ENCODE peak calls at places on chromosomes 13 and 19, in six cellular contexts. M is bronchial epithelial cell, F is lung, Q is foreskin fibroblast, S is tibial artery, C is cardiac fibroblast. G is an unnamed sample.

GRCh38 chr19:6464070-6464873 is at the start of gene CRB3:
- DNase-seq in M (peak; percentile 64), F (peak; percentile 93), Q (no peak), S (no peak), C (no peak), G (peak; percentile 86)

GRCh38 chr13:31864307-31864706 is 125.0 kb downstream of the RXFP2 start:
- DNase-seq in M (no peak), F (no peak), Q (no peak), S (no peak), C (no peak), G (no peak)

GRCh38 chr13:109275848-109276247 is 510.5 kb downstream of the IRS2 start:
- DNase-seq in M (no peak), F (no peak), Q (no peak), S (no peak), C (no peak), G (peak; percentile 73)

GRCh38 chr19:19051478-19052213 is 12.1 kb upstream of the SLC25A42 start:
- DNase-seq in M (no peak), F (no peak), Q (no peak), S (no peak), C (no peak), G (no peak)

GRCh38 chr13:33251131-33251629 is 34.4 kb downstream of the STARD13 start:
- DNase-seq in M (peak; percentile 90), F (no peak), Q (peak; percentile 96), S (no peak), C (peak; percentile 85), G (peak; percentile 89)

GRCh38 chr13:82747331-82747730 is 1134.9 kb downstream of the SLITRK1 start:
- DNase-seq in M (no peak), F (no peak), Q (no peak), S (no peak), C (no peak), G (no peak)

GRCh38 chr13:41595298-41595697 is 137.9 kb downstream of the RGCC start:
- DNase-seq in M (no peak), F (no peak), Q (no peak), S (no peak), C (no peak), G (no peak)

GRCh38 chr13:40148742-40149141 is 493.3 kb downstream of the COG6 start:
- DNase-seq in M (no peak), F (no peak), Q (no peak), S (no peak), C (no peak), G (no peak)

GRCh38 chr13:97858161-97858560 is 95.3 kb upstream of the IPO5 start:
- DNase-seq in M (no peak), F (no peak), Q (no peak), S (no peak), C (no peak), G (no peak)

GRCh38 chr13:44380404-44381165 is 7.0 kb downstream of the SERP2 start:
- DNase-seq in M (no peak), F (no peak), Q (peak; percentile 53), S (no peak), C (no peak), G (no peak)

GRCh38 chr19:17320435-17320834 is 11.1 kb downstream of the DDA1 start:
- DNase-seq in M (no peak), F (no peak), Q (no peak), S (no peak), C (no peak), G (no peak)

GRCh38 chr19:8004723-8005513 is 523 bp downstream of the ELAVL1 start:
- DNase-seq in M (no peak), F (no peak), Q (peak; percentile 57), S (no peak), C (peak; percentile 33), G (peak; percentile 21)

GRCh38 chr19:50181121-50181520 is 18.0 kb upstream of the IZUMO2 start:
- DNase-seq in M (no peak), F (no peak), Q (no peak), S (no peak), C (no peak), G (no peak)

GRCh38 chr19:39211731-39212376 is 7.8 kb upstream of the SYCN start:
- DNase-seq in M (no peak), F (no peak), Q (no peak), S (no peak), C (no peak), G (no peak)

GRCh38 chr19:37855098-37855497 is 51.3 kb downstream of the WDR87 start:
- DNase-seq in M (peak; percentile 12), F (no peak), Q (peak; percentile 68), S (no peak), C (peak; percentile 11), G (peak; percentile 57)

GRCh38 chr19:540867-541637 is 2.8 kb upstream of the GZMM start:
- DNase-seq in M (no peak), F (no peak), Q (no peak), S (no peak), C (no peak), G (no peak)

GRCh38 chr13:37313383-37313782 is 207.9 kb upstream of the CSNK1A1L start:
- DNase-seq in M (peak; percentile 98), F (no peak), Q (peak; percentile 93), S (no peak), C (peak; percentile 66), G (peak; percentile 95)

GRCh38 chr19:56813531-56813930 is 27.0 kb downstream of the PEG3 start:
- DNase-seq in M (no peak), F (no peak), Q (no peak), S (no peak), C (no peak), G (no peak)

GRCh38 chr13:25574437-25575426 is 203.0 kb downstream of the ATP8A2 start:
- DNase-seq in M (peak; percentile 72), F (peak; percentile 79), Q (peak; percentile 88), S (peak; percentile 73), C (peak; percentile 89), G (peak; percentile 87)

GRCh38 chr19:33231511-33231910 is 5.9 kb upstream of the SLC7A10 start:
- DNase-seq in M (no peak), F (no peak), Q (peak; percentile 64), S (no peak), C (peak; percentile 64), G (peak; percentile 12)

GRCh38 chr19:27654266-27654990 is 1558.5 kb downstream of the UQCRFS1 start:
- DNase-seq in M (no peak), F (no peak), Q (no peak), S (no peak), C (no peak), G (no peak)

GRCh38 chr13:42656136-42656535 is 82.2 kb downstream of the TNFSF11 start:
- DNase-seq in M (no peak), F (no peak), Q (peak; percentile 28), S (no peak), C (peak; percentile 29), G (no peak)

DNA sequence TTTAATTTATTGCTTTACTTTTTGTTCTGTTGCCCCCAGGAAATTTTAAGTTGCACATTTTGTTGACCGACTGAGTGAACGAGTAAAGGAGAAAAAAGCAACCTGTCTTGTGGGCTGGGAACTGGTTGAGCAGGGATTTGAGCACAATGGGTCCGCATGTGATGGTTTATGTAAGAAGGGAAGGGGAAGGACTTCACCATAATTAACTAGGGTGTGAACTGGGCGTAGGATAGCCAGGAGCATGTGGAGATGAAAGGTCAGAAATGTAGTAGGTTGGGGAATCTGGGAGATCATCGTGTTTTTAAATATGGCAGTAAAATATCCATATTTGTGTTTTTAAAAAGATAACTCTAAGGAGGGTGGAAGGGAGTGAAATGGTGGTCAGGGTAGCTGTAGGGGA is 99.9 kb downstream of the GPC5 start:
- DNase-seq in M (no peak), F (no peak), Q (no peak), S (no peak), C (no peak), G (peak; percentile 11)
- H3K4me3 ChIP-seq in M (no peak overlapping the region), F (no peak overlapping the region), Q (no peak overlapping the region), S (no peak overlapping the region), C (no peak overlapping the region), G (no peak overlapping the region)

DNA sequence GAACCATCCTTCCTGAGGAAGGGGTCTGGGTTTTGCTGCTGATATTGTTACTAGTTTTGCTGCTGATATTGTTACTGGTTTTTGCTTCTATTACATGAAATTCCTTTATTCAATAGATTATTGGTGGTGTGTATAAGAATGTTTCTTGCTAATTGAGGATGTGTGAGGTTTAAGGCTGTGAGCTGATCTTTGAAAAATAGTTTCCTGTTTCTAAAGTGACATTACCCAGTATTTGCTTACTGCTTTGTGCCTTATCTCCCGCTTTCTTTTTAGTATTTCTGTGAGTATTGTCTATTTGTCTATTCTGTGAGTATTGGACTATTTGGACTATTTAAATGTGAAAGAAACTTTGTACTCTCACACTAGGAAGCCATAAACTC is 38.2 kb upstream of the C1QTNF9 start:
- DNase-seq in M (no peak), F (no peak), Q (no peak), S (no peak), C (no peak), G (no peak)
- H3K4me3 ChIP-seq in M (no peak overlapping the region), F (no peak overlapping the region), Q (peak overlapping the region; percentile 48), S (peak overlapping the region; percentile 58), C (peak overlapping the region; percentile 46), G (no peak overlapping the region)

GRCh38 chr13:77026783-77027621 is at the start of gene FBXL3:
- DNase-seq in M (peak; percentile 75), F (peak; percentile 80), Q (peak; percentile 96), S (peak; percentile 92), C (peak; percentile 96), G (peak; percentile 89)

GRCh38 chr13:77031869-77032268 is 4.9 kb upstream of the FBXL3 start:
- DNase-seq in M (no peak), F (no peak), Q (no peak), S (no peak), C (no peak), G (no peak)

GRCh38 chr13:77026255-77026782 is 640 bp downstream of the FBXL3 start:
- DNase-seq in M (peak; percentile 61), F (peak; percentile 85), Q (peak; percentile 83), S (peak; percentile 94), C (peak; percentile 75), G (peak; percentile 89)

GRCh38 chr13:77029436-77029835 is 2.5 kb upstream of the FBXL3 start:
- DNase-seq in M (peak; percentile 19), F (no peak), Q (no peak), S (no peak), C (no peak), G (peak; percentile 28)

GRCh38 chr13:77028202-77028601 is 1.2 kb upstream of the FBXL3 start:
- DNase-seq in M (no peak), F (no peak), Q (peak; percentile 60), S (no peak), C (peak; percentile 36), G (peak; percentile 7)
- H3K4me3 ChIP-seq in M (no peak overlapping the region), F (no peak overlapping the region), Q (peak overlapping the region; percentile 78), S (peak overlapping the region; percentile 100), C (peak overlapping the region; percentile 73), G (no peak overlapping the region)

DNA sequence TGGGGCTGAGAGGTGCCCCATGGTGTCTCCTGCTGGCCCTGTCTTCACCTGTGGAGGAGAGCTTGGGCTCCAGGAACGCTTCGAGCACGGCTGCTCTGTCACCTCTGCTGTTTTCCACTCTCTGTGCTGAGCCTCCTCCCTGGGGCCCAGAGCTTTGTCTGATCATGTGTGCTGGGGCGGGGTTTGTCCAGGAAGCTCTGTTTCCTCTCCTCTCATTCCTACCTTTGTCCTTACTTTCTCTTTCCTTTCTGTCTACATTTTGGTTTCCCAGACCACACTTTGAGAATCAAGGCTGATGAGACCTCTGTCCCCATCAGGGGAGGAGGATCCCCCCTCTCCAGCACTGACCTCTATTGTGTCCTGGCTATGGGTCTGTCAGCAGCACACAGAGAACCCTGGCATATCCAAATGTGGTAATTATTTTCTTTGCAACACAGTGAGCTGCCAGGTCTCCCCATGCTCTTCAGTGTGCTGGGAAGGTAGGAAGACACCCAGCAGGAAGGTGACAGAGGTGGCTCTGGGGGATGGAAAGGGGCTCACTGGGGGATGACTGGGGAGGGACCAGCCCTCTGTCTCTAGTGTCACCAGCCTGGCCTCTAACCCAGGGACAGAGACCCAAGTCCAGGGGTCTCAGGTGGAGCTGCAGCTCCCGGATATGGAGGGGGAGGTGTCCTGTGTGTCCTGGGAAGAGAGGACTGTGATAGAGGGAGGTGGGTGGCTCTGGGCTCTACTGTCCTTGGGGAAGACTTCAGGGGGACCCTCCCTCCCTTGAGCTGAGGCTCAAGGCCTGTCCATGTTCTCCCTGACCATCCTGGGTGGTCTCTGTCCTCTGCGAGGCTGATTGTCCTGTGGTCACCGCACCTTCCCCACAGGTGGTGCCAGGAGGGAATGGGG is at the start of gene CEACAM1:
- DNase-seq in M (peak; percentile 55), F (peak; percentile 51), Q (peak; percentile 6), S (no peak), C (peak; percentile 34), G (peak; percentile 79)
- H3K4me3 ChIP-seq in M (no peak within 1 kb of the TSS), F (no peak within 1 kb of the TSS), Q (no peak within 1 kb of the TSS), S (no peak within 1 kb of the TSS), C (no peak within 1 kb of the TSS), G (peak within 1 kb of the TSS; percentile 20)

G was measured in epithelial cell of esophagus.